ENCODE peak calls at places on chromosomes 2 and 18, in four cellular contexts. Q is AG09319, G is mesothelial cell of epicardium, H is endodermal cell. D is an unnamed sample.

GRCh38 chr2:23452853-23453420 is 68.0 kb downstream of the KLHL29 start:
- DNase-seq in Q (no peak), G (no peak), H (no peak), D (no peak)

GRCh38 chr18:48529796-48530195 is 9.0 kb upstream of the CTIF start:
- DNase-seq in Q (peak), G (no peak), H (peak), D (no peak)

GRCh38 chr2:207385903-207386302 is 143.9 kb upstream of the CREB1 start:
- DNase-seq in Q (no peak), G (no peak), H (no peak), D (no peak)

GRCh38 chr2:30920511-30920910 is 113.3 kb upstream of the CAPN13 start:
- DNase-seq in Q (no peak), G (no peak), H (no peak), D (no peak)

GRCh38 chr2:222424729-222425671 is 657 bp downstream of the SGPP2 start:
- DNase-seq in Q (no peak), G (no peak), H (peak), D (no peak)

GRCh38 chr18:34592961-34593382 is 117.1 kb upstream of the DTNA start:
- DNase-seq in Q (no peak), G (no peak), H (peak), D (no peak)

GRCh38 chr18:77087391-77088141 is 45.0 kb downstream of the MBP start:
- DNase-seq in Q (no peak), G (peak), H (peak), D (no peak)

GRCh38 chr2:19419211-19419880 is 60.9 kb upstream of the OSR1 start:
- DNase-seq in Q (no peak), G (no peak), H (no peak), D (no peak)

GRCh38 chr2:66445076-66445724 is 10.3 kb downstream of the MEIS1 start:
- DNase-seq in Q (no peak), G (no peak), H (peak), D (no peak)

GRCh38 chr2:239194731-239195317 is 206.0 kb downstream of the HDAC4 start:
- DNase-seq in Q (no peak), G (no peak), H (no peak), D (no peak)

GRCh38 chr18:9683418-9684396 is 24.4 kb upstream of the RAB31 start:
- DNase-seq in Q (no peak), G (no peak), H (peak), D (no peak)
- TF ChIP-seq CTCF in Q (peak), G (no peak), H (peak), D (peak)

GRCh38 chr2:6531304-6531703 is 334.4 kb downstream of the CMPK2 start:
- DNase-seq in Q (no peak), G (no peak), H (no peak), D (no peak)

GRCh38 chr2:6523476-6523875 is 342.2 kb downstream of the CMPK2 start:
- DNase-seq in Q (no peak), G (no peak), H (no peak), D (no peak)

GRCh38 chr2:6525371-6525770 is 340.3 kb downstream of the CMPK2 start:
- DNase-seq in Q (no peak), G (no peak), H (no peak), D (no peak)

GRCh38 chr2:6524678-6525367 is 340.9 kb downstream of the CMPK2 start:
- DNase-seq in Q (no peak), G (no peak), H (no peak), D (peak)

DNA sequence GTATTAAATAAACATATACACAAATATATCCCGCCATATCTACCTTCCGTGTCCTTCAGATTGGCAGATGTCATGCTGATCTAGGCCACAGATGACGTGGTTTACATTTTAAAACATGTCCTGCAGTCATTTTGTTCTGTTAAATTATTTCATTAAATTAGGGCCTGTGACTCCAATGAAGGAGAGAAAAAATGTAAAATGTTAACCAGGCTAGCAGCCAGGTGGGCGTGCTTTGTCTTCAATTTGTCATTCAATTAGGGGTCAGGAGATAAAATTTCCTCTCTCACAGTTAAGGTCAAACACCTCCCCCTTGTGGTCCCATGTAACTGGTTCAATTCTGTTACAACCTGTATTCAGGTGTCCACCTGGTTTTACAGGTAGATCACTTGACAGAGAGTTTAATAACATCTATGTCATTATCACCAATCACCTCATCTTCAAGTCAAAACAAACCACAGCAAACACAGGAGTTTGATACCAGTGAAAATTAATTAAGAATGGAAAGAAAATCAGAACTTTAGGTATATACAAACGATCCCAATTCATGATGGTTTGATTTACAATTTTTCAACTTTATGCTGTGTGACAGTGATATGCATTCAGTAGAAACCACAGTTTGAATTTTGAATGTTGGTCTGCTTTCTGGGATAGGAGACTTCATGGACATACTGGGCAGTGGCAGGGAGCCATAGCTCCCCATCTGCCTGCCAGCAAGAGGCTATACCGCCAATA is 339.4 kb downstream of the CMPK2 start:
- DNase-seq in Q (no peak), G (no peak), H (peak), D (no peak)
- TF ChIP-seq CTCF in Q (no peak), G (peak), H (peak), D (no peak)

DNA sequence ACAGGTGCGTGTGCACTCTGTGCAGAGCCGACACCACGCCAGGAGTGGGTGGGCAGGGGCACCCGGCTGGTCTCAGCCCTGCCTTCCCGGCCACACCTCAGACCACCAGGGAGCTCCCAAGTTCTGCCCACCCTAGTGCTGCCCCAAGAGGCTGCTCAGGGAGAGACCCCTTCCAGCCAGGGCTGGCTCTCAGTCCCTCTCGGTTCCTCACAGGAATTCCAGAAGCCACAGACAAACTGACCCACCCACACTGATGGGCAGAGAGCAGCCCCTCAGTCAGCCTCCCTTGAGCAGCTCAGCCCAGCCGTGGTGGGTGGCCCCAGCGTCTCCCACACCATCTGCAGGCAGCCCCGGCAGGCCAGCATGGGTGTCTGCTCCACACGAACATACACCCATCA is 33.8 kb downstream of the GPC1 start:
- DNase-seq in Q (no peak), G (peak), H (peak), D (no peak)
- TF ChIP-seq CTCF in Q (no peak), G (no peak), H (peak), D (no peak)

GRCh38 chr2:119246884-119247843 is 23.5 kb downstream of the STEAP3 start:
- DNase-seq in Q (no peak), G (no peak), H (peak), D (no peak)
- TF ChIP-seq CTCF in Q (no peak), G (no peak), H (peak), D (no peak)

DNA sequence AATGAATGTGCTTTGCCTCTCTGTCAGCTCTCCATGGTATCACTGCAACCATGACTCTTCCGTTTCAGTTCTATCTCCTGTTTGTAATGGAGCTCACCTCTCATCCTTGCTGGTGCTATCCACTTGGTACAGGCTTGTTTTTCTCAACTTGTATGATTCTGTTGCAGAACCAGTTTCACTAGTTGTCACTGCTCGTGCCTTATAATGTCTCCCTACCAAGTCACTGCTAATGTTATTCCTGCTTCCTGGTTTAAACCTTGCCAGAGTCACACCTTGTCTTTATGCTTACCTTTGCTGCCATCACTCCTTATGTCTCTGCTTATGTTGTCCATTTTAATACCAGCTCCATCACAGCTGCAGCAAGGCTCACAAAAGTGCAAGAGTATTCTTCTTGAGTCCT is 1191.0 kb upstream of the LRRTM1 start:
- DNase-seq in Q (no peak), G (no peak), H (no peak), D (no peak)
- TF ChIP-seq CTCF in Q (no peak), G (no peak), H (no peak), D (no peak)

GRCh38 chr2:1675633-1676032 is 68.7 kb downstream of the PXDN start:
- DNase-seq in Q (peak), G (no peak), H (peak), D (no peak)
- TF ChIP-seq CTCF in Q (peak), G (no peak), H (no peak), D (no peak)

GRCh38 chr2:96864343-96865091 is 5.4 kb downstream of the SEMA4C start:
- DNase-seq in Q (no peak), G (no peak), H (no peak), D (no peak)
- TF ChIP-seq CTCF in Q (no peak), G (no peak), H (no peak), D (no peak)

GRCh38 chr2:29296585-29296984 is 181.4 kb downstream of the CLIP4 start:
- DNase-seq in Q (no peak), G (no peak), H (no peak), D (no peak)

GRCh38 chr2:29293830-29294438 is 178.7 kb downstream of the CLIP4 start:
- DNase-seq in Q (no peak), G (peak), H (peak), D (no peak)

GRCh38 chr2:29290293-29291052 is 175.3 kb downstream of the CLIP4 start:
- DNase-seq in Q (no peak), G (no peak), H (peak), D (no peak)

DNA sequence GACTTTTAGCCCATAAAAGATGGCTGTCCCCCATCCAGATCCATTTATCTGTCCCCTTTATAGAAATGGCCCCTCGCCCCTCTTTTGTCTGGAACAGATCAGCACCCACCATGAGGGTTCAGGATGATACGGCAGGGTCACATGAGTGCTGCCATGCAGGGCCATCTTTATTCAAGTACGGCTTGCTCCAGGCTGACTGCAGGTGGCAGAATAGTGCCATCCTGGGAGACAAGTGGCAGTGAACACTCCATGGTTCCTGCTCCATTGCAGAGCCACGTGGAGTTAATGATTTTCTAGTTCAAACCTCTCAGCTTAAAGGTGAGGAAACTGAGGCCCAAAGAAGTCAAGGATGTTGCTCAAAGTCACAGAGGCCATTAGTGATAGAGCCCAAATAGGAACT is 180.6 kb downstream of the CLIP4 start:
- DNase-seq in Q (no peak), G (no peak), H (peak), D (no peak)
- TF ChIP-seq CTCF in Q (peak), G (no peak), H (peak), D (peak)